ENCODE peak calls at places on chromosomes 6 and 20, in seven cellular contexts. I is NCI-H1105; L is midbrain; Z is stimulated activated CD4-positive, alpha-beta T cell treated with anti-CD3 and anti-CD28 coated beads, Interleukin-4, amount 100 ng/mL, for 4 hours; D is NCI-H1092 treated with DMSO at 0.1 percent for 48 hours; A is body of pancreas; J is KBM-7. Y is an unnamed sample.

GRCh38 chr6:109892451-109893435 is 85.4 kb upstream of the GPR6 start:
- DNase-seq in A (peak), J (no peak), I (peak), L (no peak), D (no peak), Z (no peak), Y (no peak)

GRCh38 chr20:56943946-56944345 is 314.8 kb downstream of the TFAP2C start:
- DNase-seq in D (no peak), Z (no peak), I (no peak), L (no peak), A (no peak), J (no peak), Y (no peak)

GRCh38 chr6:82955841-82956240 is 109.8 kb downstream of the UBE3D start:
- DNase-seq in D (no peak), A (no peak), Z (no peak), I (no peak), J (no peak), L (no peak), Y (no peak)

GRCh38 chr6:3644613-3645012 is 106.9 kb downstream of the PXDC1 start:
- DNase-seq in Z (no peak), I (no peak), A (no peak), L (no peak), D (no peak), J (no peak), Y (no peak)

GRCh38 chr6:111912904-111913303 is 39.7 kb upstream of the FYN start:
- DNase-seq in J (no peak), I (no peak), D (no peak), L (no peak), Z (no peak), A (no peak), Y (no peak)

GRCh38 chr6:2037230-2037926 is 208.0 kb downstream of the GMDS start:
- DNase-seq in L (no peak), A (no peak), J (no peak), I (no peak), Z (no peak), D (no peak), Y (no peak)

GRCh38 chr6:143485967-143486366 is 25.6 kb downstream of the FUCA2 start:
- DNase-seq in L (no peak), Z (no peak), I (no peak), D (no peak), J (no peak), A (no peak), Y (no peak)

GRCh38 chr6:85684809-85685171 is 42.1 kb upstream of the SYNCRIP start:
- DNase-seq in I (no peak), Z (no peak), D (no peak), J (no peak), A (no peak), L (no peak), Y (no peak)

GRCh38 chr6:106825156-106825555 is 149.4 kb downstream of the CD24 start:
- DNase-seq in I (no peak), D (no peak), A (no peak), J (no peak), L (no peak), Z (no peak), Y (no peak)

GRCh38 chr6:35794536-35795452 is 2.3 kb downstream of the CLPS start:
- DNase-seq in A (peak), I (no peak), Z (no peak), D (no peak), L (no peak), J (no peak), Y (no peak)

GRCh38 chr6:162173448-162173847 is 554.1 kb downstream of the PRKN start:
- DNase-seq in D (no peak), J (no peak), L (no peak), A (no peak), I (no peak), Z (no peak), Y (no peak)

GRCh38 chr6:25446815-25447569 is 167.8 kb downstream of the CARMIL1 start:
- DNase-seq in I (no peak), Z (no peak), L (no peak), D (no peak), A (no peak), J (no peak), Y (no peak)

Y was measured in activated T-helper 9 cell treated with anti-CD3 and anti-CD28 coated beads, Interleukin-2, amount 50 U/mL, for 16 hours.